ENCODE peak calls at places on chromosome X, in nine cellular contexts. L is IMR-90, K is ascending aorta, W is PC-9, T is OCI-LY7, E is ovary, O is body of pancreas, Y is lower lobe of right lung, R is stomach. B is an unnamed sample.

GRCh38 chrX:16771483-16772398 is 14.5 kb upstream of the TXLNG start:
- DNase-seq in L (peak; percentile 86), K (no peak), W (peak; percentile 82), T (no peak), E (no peak), O (no peak), Y (no peak), R (no peak), B (no peak)

GRCh38 chrX:353566-354535 is 32.9 kb downstream of the PPP2R3B start:
- DNase-seq in L (no peak), K (no peak), W (no peak), T (no peak), E (peak; percentile 21), O (no peak), Y (peak; percentile 41), R (no peak), B (no peak)

GRCh38 chrX:154370300-154370881 is 4.0 kb downstream of the FLNA start:
- DNase-seq in L (no peak), K (no peak), W (no peak), T (peak; percentile 43), E (peak; percentile 66), O (no peak), Y (no peak), R (no peak), B (no peak)

GRCh38 chrX:54710920-54711319 is 87.1 kb downstream of the ITIH6 start:
- DNase-seq in L (no peak), K (no peak), W (no peak), T (no peak), E (no peak), O (no peak), Y (no peak), R (no peak), B (no peak)

GRCh38 chrX:53435997-53436396 is 1.8 kb upstream of the HSD17B10 start:
- DNase-seq in L (peak; percentile 67), K (peak; percentile 81), W (peak; percentile 37), T (peak; percentile 82), E (peak; percentile 64), O (peak; percentile 60), Y (peak; percentile 53), R (peak; percentile 74), B (peak; percentile 59)

GRCh38 chrX:79270401-79270800 is 96.7 kb downstream of the ITM2A start:
- DNase-seq in L (no peak), K (peak; percentile 64), W (no peak), T (peak; percentile 74), E (no peak), O (peak; percentile 8), Y (peak; percentile 46), R (peak; percentile 31), B (no peak)

GRCh38 chrX:134601240-134601639 is 57.0 kb downstream of the PLAC1 start:
- DNase-seq in L (peak; percentile 27), K (no peak), W (no peak), T (no peak), E (no peak), O (no peak), Y (no peak), R (no peak), B (no peak)

GRCh38 chrX:31487946-31488345 is 416.1 kb upstream of the FTHL17 start:
- DNase-seq in L (no peak), K (no peak), W (no peak), T (no peak), E (no peak), O (no peak), Y (no peak), R (no peak), B (no peak)

GRCh38 chrX:42673411-42673810 is 104.6 kb downstream of the PPP1R2C start:
- DNase-seq in L (no peak), K (no peak), W (no peak), T (no peak), E (no peak), O (no peak), Y (no peak), R (no peak), B (no peak)

GRCh38 chrX:42680651-42681050 is 97.3 kb downstream of the PPP1R2C start:
- DNase-seq in L (no peak), K (no peak), W (no peak), T (peak; percentile 27), E (peak; percentile 34), O (peak; percentile 56), Y (no peak), R (no peak), B (no peak)

GRCh38 chrX:42684062-42684461 is 93.9 kb downstream of the PPP1R2C start:
- DNase-seq in L (no peak), K (no peak), W (no peak), T (no peak), E (no peak), O (no peak), Y (no peak), R (no peak), B (no peak)

DNA sequence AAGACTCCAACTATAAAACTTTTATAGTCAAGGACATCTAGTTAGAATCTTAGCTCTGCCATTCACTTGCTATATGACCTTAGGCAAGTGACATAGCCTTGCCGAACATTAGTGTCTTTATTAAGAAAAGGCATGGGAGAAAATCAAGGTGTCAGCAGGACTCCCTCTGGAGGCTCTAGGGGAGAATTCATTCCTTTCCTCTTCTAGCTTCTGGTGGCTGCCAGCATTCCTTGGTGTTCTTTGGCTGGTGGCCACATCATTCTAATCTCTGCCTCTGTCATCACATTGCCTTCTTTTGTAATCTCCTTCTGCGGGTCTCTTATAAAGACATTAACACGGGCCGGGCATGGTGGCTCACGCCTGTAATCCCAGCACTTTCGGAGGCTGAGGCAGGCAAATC is 99.8 kb downstream of the PPP1R2C start:
- DNase-seq in L (no peak), K (no peak), W (no peak), T (peak; percentile 12), E (no peak), O (peak; percentile 30), Y (no peak), R (peak; percentile 46), B (no peak)
- TF ChIP-seq CTCF in L (no peak), K (no peak), W (no peak), T (peak; percentile 19), E (no peak), O (peak; percentile 47), Y (no peak), R (no peak), B (no peak)

GRCh38 chrX:3712080-3712869 is 1.2 kb downstream of the PRKX start:
- DNase-seq in L (peak; percentile 32), K (no peak), W (no peak), T (peak; percentile 19), E (peak; percentile 41), O (peak; percentile 6), Y (no peak), R (no peak), B (no peak)

GRCh38 chrX:3713937-3714434 is 537 bp upstream of the PRKX start:
- DNase-seq in L (no peak), K (no peak), W (no peak), T (no peak), E (no peak), O (no peak), Y (no peak), R (no peak), B (no peak)

GRCh38 chrX:3712870-3713224 is 602 bp downstream of the PRKX start:
- DNase-seq in L (no peak), K (peak; percentile 65), W (no peak), T (no peak), E (no peak), O (no peak), Y (peak; percentile 48), R (no peak), B (no peak)

GRCh38 chrX:3711331-3711917 is 2.0 kb downstream of the PRKX start:
- DNase-seq in L (no peak), K (peak; percentile 67), W (no peak), T (peak; percentile 4), E (no peak), O (no peak), Y (no peak), R (no peak), B (no peak)

DNA sequence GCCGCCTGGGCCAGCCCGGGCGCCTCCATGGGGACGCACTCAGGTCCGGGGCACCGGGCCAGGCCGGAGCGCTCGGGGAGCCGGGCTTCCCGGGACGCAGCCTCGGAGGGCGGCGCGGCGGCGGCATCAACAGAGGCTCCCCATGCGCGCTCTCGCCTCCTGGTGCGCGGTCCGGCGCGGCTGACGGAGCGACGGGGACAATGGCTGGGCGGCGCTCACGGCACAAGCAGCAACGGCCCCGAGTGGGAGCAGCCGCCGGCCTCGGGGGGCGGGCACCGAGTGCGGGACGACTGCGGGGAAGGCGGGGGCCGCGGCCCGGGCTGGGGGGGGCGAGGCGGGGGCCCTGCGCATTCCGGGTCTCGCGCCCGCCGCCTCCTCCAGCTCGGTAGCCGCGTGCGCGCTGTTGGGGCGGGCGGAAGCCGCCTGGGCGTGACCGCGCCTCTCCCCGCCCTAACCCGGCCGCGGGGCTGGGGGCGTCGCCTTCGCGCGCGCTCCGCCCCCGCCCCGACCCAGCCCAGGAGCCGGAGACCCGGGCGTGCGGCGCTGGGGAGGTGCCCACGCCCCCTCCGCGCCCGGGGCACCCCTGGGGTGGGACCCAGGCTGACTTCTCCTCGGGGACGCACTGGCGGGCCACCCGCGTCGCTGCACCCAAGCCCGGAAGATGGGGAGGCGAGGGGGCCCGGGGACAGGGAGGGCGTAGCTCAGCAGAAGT is at the start of gene PRKX:
- DNase-seq in L (peak; percentile 36), K (peak; percentile 75), W (no peak), T (peak; percentile 74), E (peak; percentile 74), O (peak; percentile 37), Y (peak; percentile 58), R (peak; percentile 63), B (no peak)
- H3K27ac ChIP-seq in L (peak within 1 kb of the TSS; percentile 67), K (peak within 1 kb of the TSS; percentile 54), W (no peak within 1 kb of the TSS), T (peak within 1 kb of the TSS; percentile 46), E (peak within 1 kb of the TSS; percentile 30), O (no peak within 1 kb of the TSS), Y (peak within 1 kb of the TSS; percentile 77), R (peak within 1 kb of the TSS; percentile 68), B (peak within 1 kb of the TSS; percentile 71)

GRCh38 chrX:24498975-24499374 is 33.9 kb downstream of the PDK3 start:
- DNase-seq in L (peak; percentile 11), K (no peak), W (peak; percentile 42), T (peak; percentile 37), E (no peak), O (no peak), Y (no peak), R (no peak), B (no peak)
- TF ChIP-seq CTCF in L (peak; percentile 50), K (peak; percentile 34), W (peak; percentile 70), T (peak; percentile 79), E (no peak), O (peak; percentile 73), Y (peak; percentile 51), R (peak; percentile 25), B (peak; percentile 73)

GRCh38 chrX:19698691-19699090 is 183.4 kb upstream of the MAP3K15 start:
- DNase-seq in L (no peak), K (no peak), W (no peak), T (no peak), E (no peak), O (no peak), Y (no peak), R (no peak), B (no peak)

GRCh38 chrX:19705196-19705769 is 182.1 kb downstream of the SH3KBP1 start:
- DNase-seq in L (no peak), K (no peak), W (no peak), T (no peak), E (no peak), O (no peak), Y (no peak), R (no peak), B (no peak)

GRCh38 chrX:19699151-19699550 is 183.8 kb upstream of the MAP3K15 start:
- DNase-seq in L (no peak), K (no peak), W (no peak), T (no peak), E (no peak), O (no peak), Y (no peak), R (no peak), B (no peak)

GRCh38 chrX:19704117-19704516 is 183.3 kb downstream of the SH3KBP1 start:
- DNase-seq in L (no peak), K (no peak), W (no peak), T (no peak), E (no peak), O (no peak), Y (no peak), R (no peak), B (no peak)

GRCh38 chrX:19702856-19703255 is 184.5 kb downstream of the SH3KBP1 start:
- DNase-seq in L (no peak), K (no peak), W (no peak), T (no peak), E (no peak), O (no peak), Y (no peak), R (no peak), B (no peak)
- H3K27ac ChIP-seq in L (no peak overlapping the region), K (peak overlapping the region; percentile 38), W (no peak overlapping the region), T (no peak overlapping the region), E (no peak overlapping the region), O (no peak overlapping the region), Y (no peak overlapping the region), R (no peak overlapping the region), B (no peak overlapping the region)